ENCODE peak calls at places on chromosome 4, in four cellular contexts. W is HuH-7.5; I is dorsolateral prefrontal cortex; E is activated effector memory CD4-positive, alpha-beta T cell treated with anti-CD3 and anti-CD28 coated beads, Interleukin-2, amount 50 U/mL, for 16 hours. O is an unnamed sample.

GRCh38 chr4:155676430-155676825 is 9.8 kb downstream of the GUCY1A1 start:
- DNase-seq in W (no peak), I (no peak), E (no peak), O (peak; percentile 59)

GRCh38 chr4:3878678-3879077 is 112.5 kb downstream of the ADRA2C start:
- DNase-seq in W (no peak), I (no peak), E (no peak), O (no peak)

GRCh38 chr4:53075162-53075785 is 213.2 kb downstream of the RASL11B start:
- DNase-seq in W (no peak), I (no peak), E (no peak), O (no peak)

GRCh38 chr4:168844261-168845039 is 165.6 kb downstream of the CBR4 start:
- DNase-seq in W (no peak), I (no peak), E (no peak), O (no peak)

GRCh38 chr4:88792268-88792781 is 94.7 kb upstream of the NAP1L5 start:
- DNase-seq in W (no peak), I (no peak), E (no peak), O (peak; percentile 28)

GRCh38 chr4:165203541-165204461 is 3.6 kb upstream of the KLHL2 start:
- DNase-seq in W (no peak), I (no peak), E (no peak), O (no peak)

GRCh38 chr4:110878992-110879391 is 256.1 kb upstream of the PITX2 start:
- DNase-seq in W (no peak), I (no peak), E (no peak), O (no peak)

GRCh38 chr4:41132055-41132683 is 82.2 kb downstream of the APBB2 start:
- DNase-seq in W (peak; percentile 22), I (no peak), E (no peak), O (no peak)

GRCh38 chr4:24433515-24434192 is 150.7 kb downstream of the DHX15 start:
- DNase-seq in W (no peak), I (no peak), E (no peak), O (peak; percentile 94)

GRCh38 chr4:121784975-121785374 is 16.1 kb upstream of the EXOSC9 start:
- DNase-seq in W (no peak), I (no peak), E (no peak), O (no peak)

GRCh38 chr4:27141530-27141929 is 280.9 kb downstream of the STIM2 start:
- DNase-seq in W (no peak), I (no peak), E (no peak), O (no peak)

GRCh38 chr4:151227731-151228130 is 49.2 kb upstream of the PRSS48 start:
- DNase-seq in W (no peak), I (no peak), E (no peak), O (no peak)

GRCh38 chr4:41757521-41758156 is 9.1 kb upstream of the PHOX2B start:
- DNase-seq in W (no peak), I (no peak), E (no peak), O (no peak)

GRCh38 chr4:1239949-1240305 is 9.0 kb downstream of the CTBP1 start:
- DNase-seq in W (peak; percentile 20), I (no peak), E (peak; percentile 48), O (no peak)

GRCh38 chr4:25172964-25173917 is 13.0 kb upstream of the SEPSECS start:
- DNase-seq in W (no peak), I (no peak), E (no peak), O (no peak)

GRCh38 chr4:132132433-132132832 is 1016.7 kb upstream of the PCDH10 start:
- DNase-seq in W (no peak), I (no peak), E (no peak), O (no peak)

GRCh38 chr4:40492747-40493146 is 136.9 kb downstream of the RBM47 start:
- DNase-seq in W (no peak), I (no peak), E (no peak), O (no peak)

GRCh38 chr4:146053901-146054300 is 115.3 kb upstream of the ZNF827 start:
- DNase-seq in W (no peak), I (no peak), E (no peak), O (no peak)

GRCh38 chr4:38133711-38134480 is 173.7 kb downstream of the PTTG2 start:
- DNase-seq in W (no peak), I (no peak), E (no peak), O (no peak)

O was measured in NCI-H82.